ENCODE peak calls at places on chromosomes 16 and 17, in nine cellular contexts. One of them, this sample, is unnamed. For H3K4me1 and H3K36me3, the result is how much of the 10 kb centered on the place peaks cover.

GRCh38 chr16:1433756-1434155 is 2.9 kb downstream of the PERCC1 start:
- DNase-seq in neural progenitor cell: no peak
- DNase-seq in ascending aorta: no peak
- DNase-seq in transverse colon: no peak
- DNase-seq in body of pancreas: no peak
- DNase-seq in DND-41: no peak
- DNase-seq in upper lobe of right lung: no peak
- DNase-seq in pancreas: no peak
- DNase-seq in thoracic aorta: no peak
- DNase-seq in this sample: no peak

GRCh38 chr17:37642706-37643105 is 540 bp downstream of the DDX52 start:
- DNase-seq in neural progenitor cell: no peak
- DNase-seq in ascending aorta: no peak
- DNase-seq in transverse colon: no peak
- DNase-seq in body of pancreas: no peak
- DNase-seq in DND-41: no peak
- DNase-seq in upper lobe of right lung: no peak
- DNase-seq in pancreas: no peak
- DNase-seq in thoracic aorta: no peak
- DNase-seq in this sample: no peak

GRCh38 chr16:10098991-10099390 is 83.2 kb downstream of the GRIN2A start:
- DNase-seq in neural progenitor cell: no peak
- DNase-seq in ascending aorta: no peak
- DNase-seq in transverse colon: no peak
- DNase-seq in body of pancreas: no peak
- DNase-seq in DND-41: no peak
- DNase-seq in upper lobe of right lung: no peak
- DNase-seq in pancreas: no peak
- DNase-seq in thoracic aorta: no peak
- DNase-seq in this sample: no peak

GRCh38 chr17:30819941-30820705 is 4.4 kb downstream of the CRLF3 start:
- DNase-seq in neural progenitor cell: no peak
- DNase-seq in ascending aorta: no peak
- DNase-seq in transverse colon: no peak
- DNase-seq in body of pancreas: no peak
- DNase-seq in DND-41: no peak
- DNase-seq in upper lobe of right lung: no peak
- DNase-seq in pancreas: no peak
- DNase-seq in thoracic aorta: no peak
- DNase-seq in this sample: no peak

GRCh38 chr16:85413713-85414663 is 199.1 kb upstream of the GSE1 start:
- DNase-seq in neural progenitor cell: no peak
- DNase-seq in ascending aorta: no peak
- DNase-seq in transverse colon: no peak
- DNase-seq in body of pancreas: no peak
- DNase-seq in DND-41: peak
- DNase-seq in upper lobe of right lung: no peak
- DNase-seq in pancreas: no peak
- DNase-seq in thoracic aorta: no peak
- DNase-seq in this sample: no peak

GRCh38 chr17:49180998-49181635 is 29.3 kb downstream of the GNGT2 start:
- DNase-seq in neural progenitor cell: no peak
- DNase-seq in ascending aorta: no peak
- DNase-seq in transverse colon: no peak
- DNase-seq in body of pancreas: no peak
- DNase-seq in DND-41: no peak
- DNase-seq in upper lobe of right lung: no peak
- DNase-seq in pancreas: no peak
- DNase-seq in thoracic aorta: no peak
- DNase-seq in this sample: no peak

GRCh38 chr17:81561494-81561885 is 9.3 kb upstream of the FAAP100 start:
- DNase-seq in neural progenitor cell: no peak
- DNase-seq in ascending aorta: no peak
- DNase-seq in transverse colon: no peak
- DNase-seq in body of pancreas: no peak
- DNase-seq in DND-41: no peak
- DNase-seq in upper lobe of right lung: no peak
- DNase-seq in pancreas: no peak
- DNase-seq in thoracic aorta: no peak
- DNase-seq in this sample: no peak

GRCh38 chr17:63116228-63116627 is 150.2 kb downstream of the TANC2 start:
- DNase-seq in neural progenitor cell: peak
- DNase-seq in ascending aorta: no peak
- DNase-seq in transverse colon: no peak
- DNase-seq in body of pancreas: no peak
- DNase-seq in DND-41: no peak
- DNase-seq in upper lobe of right lung: no peak
- DNase-seq in pancreas: no peak
- DNase-seq in thoracic aorta: no peak
- DNase-seq in this sample: peak

GRCh38 chr16:12763517-12763916 is 40.2 kb downstream of the CPPED1 start:
- DNase-seq in neural progenitor cell: no peak
- DNase-seq in ascending aorta: no peak
- DNase-seq in transverse colon: no peak
- DNase-seq in body of pancreas: no peak
- DNase-seq in DND-41: no peak
- DNase-seq in upper lobe of right lung: no peak
- DNase-seq in pancreas: no peak
- DNase-seq in thoracic aorta: no peak
- DNase-seq in this sample: no peak

GRCh38 chr16:8867483-8868271 is 1.1 kb downstream of the CARHSP1 start:
- DNase-seq in neural progenitor cell: peak
- DNase-seq in ascending aorta: no peak
- DNase-seq in transverse colon: peak
- DNase-seq in body of pancreas: peak
- DNase-seq in DND-41: peak
- DNase-seq in upper lobe of right lung: no peak
- DNase-seq in pancreas: peak
- DNase-seq in thoracic aorta: no peak
- DNase-seq in this sample: peak

GRCh38 chr17:42913981-42914617 is 13.5 kb downstream of the G6PC1 start:
- DNase-seq in neural progenitor cell: no peak
- DNase-seq in ascending aorta: no peak
- DNase-seq in transverse colon: no peak
- DNase-seq in body of pancreas: no peak
- DNase-seq in DND-41: no peak
- DNase-seq in upper lobe of right lung: no peak
- DNase-seq in pancreas: no peak
- DNase-seq in thoracic aorta: no peak
- DNase-seq in this sample: no peak

GRCh38 chr17:82384051-82384729 is 12.6 kb downstream of the UTS2R start:
- DNase-seq in neural progenitor cell: peak
- DNase-seq in ascending aorta: no peak
- DNase-seq in transverse colon: no peak
- DNase-seq in body of pancreas: peak
- DNase-seq in DND-41: no peak
- DNase-seq in upper lobe of right lung: no peak
- DNase-seq in pancreas: no peak
- DNase-seq in thoracic aorta: no peak
- DNase-seq in this sample: no peak

GRCh38 chr17:38748329-38749221 is at the start of gene PCGF2:
- DNase-seq in neural progenitor cell: peak
- DNase-seq in ascending aorta: peak
- DNase-seq in transverse colon: peak
- DNase-seq in body of pancreas: peak
- DNase-seq in DND-41: peak
- DNase-seq in upper lobe of right lung: peak
- DNase-seq in pancreas: peak
- DNase-seq in thoracic aorta: peak
- DNase-seq in this sample: peak
- H3K4me1 ChIP-seq in neural progenitor cell: under half
- H3K4me1 ChIP-seq in ascending aorta: under half
- H3K4me1 ChIP-seq in transverse colon: under half
- H3K4me1 ChIP-seq in body of pancreas: half or more
- H3K4me1 ChIP-seq in DND-41: half or more
- H3K4me1 ChIP-seq in upper lobe of right lung: under half
- H3K4me1 ChIP-seq in pancreas: under half
- H3K4me1 ChIP-seq in thoracic aorta: under half
- H3K4me1 ChIP-seq in this sample: under half

GRCh38 chr17:78998311-78999055 is 11.1 kb downstream of the CANT1 start:
- DNase-seq in neural progenitor cell: no peak
- DNase-seq in ascending aorta: no peak
- DNase-seq in transverse colon: peak
- DNase-seq in body of pancreas: no peak
- DNase-seq in DND-41: no peak
- DNase-seq in upper lobe of right lung: peak
- DNase-seq in pancreas: no peak
- DNase-seq in thoracic aorta: peak
- DNase-seq in this sample: no peak

GRCh38 chr17:79001190-79002020 is 8.2 kb downstream of the CANT1 start:
- DNase-seq in neural progenitor cell: no peak
- DNase-seq in ascending aorta: no peak
- DNase-seq in transverse colon: no peak
- DNase-seq in body of pancreas: no peak
- DNase-seq in DND-41: no peak
- DNase-seq in upper lobe of right lung: no peak
- DNase-seq in pancreas: no peak
- DNase-seq in thoracic aorta: no peak
- DNase-seq in this sample: no peak

GRCh38 chr17:78999056-78999768 is 10.4 kb downstream of the CANT1 start:
- DNase-seq in neural progenitor cell: no peak
- DNase-seq in ascending aorta: no peak
- DNase-seq in transverse colon: no peak
- DNase-seq in body of pancreas: no peak
- DNase-seq in DND-41: no peak
- DNase-seq in upper lobe of right lung: no peak
- DNase-seq in pancreas: no peak
- DNase-seq in thoracic aorta: no peak
- DNase-seq in this sample: no peak

GRCh38 chr17:79000396-79001189 is 9.0 kb downstream of the CANT1 start:
- DNase-seq in neural progenitor cell: no peak
- DNase-seq in ascending aorta: no peak
- DNase-seq in transverse colon: no peak
- DNase-seq in body of pancreas: no peak
- DNase-seq in DND-41: no peak
- DNase-seq in upper lobe of right lung: no peak
- DNase-seq in pancreas: no peak
- DNase-seq in thoracic aorta: no peak
- DNase-seq in this sample: no peak

GRCh38 chr17:78999947-79000395 is 9.6 kb downstream of the CANT1 start:
- DNase-seq in neural progenitor cell: no peak
- DNase-seq in ascending aorta: no peak
- DNase-seq in transverse colon: no peak
- DNase-seq in body of pancreas: no peak
- DNase-seq in DND-41: no peak
- DNase-seq in upper lobe of right lung: no peak
- DNase-seq in pancreas: no peak
- DNase-seq in thoracic aorta: no peak
- DNase-seq in this sample: no peak
- H3K36me3 ChIP-seq in neural progenitor cell: under half
- H3K36me3 ChIP-seq in ascending aorta: under half
- H3K36me3 ChIP-seq in transverse colon: under half
- H3K36me3 ChIP-seq in body of pancreas: under half
- H3K36me3 ChIP-seq in DND-41: half or more
- H3K36me3 ChIP-seq in upper lobe of right lung: half or more
- H3K36me3 ChIP-seq in pancreas: under half
- H3K36me3 ChIP-seq in thoracic aorta: under half
- H3K36me3 ChIP-seq in this sample: under half

DNA sequence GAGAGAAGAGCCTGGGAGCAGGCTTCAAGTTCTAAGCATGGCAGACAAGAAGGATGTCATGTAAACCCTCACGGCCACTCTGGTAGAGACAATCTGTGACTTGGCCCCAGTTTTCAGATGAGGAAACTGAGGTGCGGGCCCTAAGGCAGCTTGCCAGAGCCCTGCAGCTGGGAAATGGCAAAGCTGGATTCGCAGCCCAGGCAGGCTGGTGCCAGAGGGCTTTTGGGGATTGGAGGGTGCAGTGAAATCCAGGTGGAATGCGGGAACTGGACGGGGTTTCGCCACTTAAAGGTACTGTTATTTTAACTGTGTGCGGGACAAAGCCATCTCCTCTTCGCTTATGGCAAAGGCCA is 477 bp upstream of the OSGIN1 start:
- DNase-seq in neural progenitor cell: no peak
- DNase-seq in ascending aorta: no peak
- DNase-seq in transverse colon: no peak
- DNase-seq in body of pancreas: peak
- DNase-seq in DND-41: no peak
- DNase-seq in upper lobe of right lung: no peak
- DNase-seq in pancreas: no peak
- DNase-seq in thoracic aorta: no peak
- DNase-seq in this sample: peak
- H3K4me3 ChIP-seq in neural progenitor cell: no peak
- H3K4me3 ChIP-seq in ascending aorta: peak
- H3K4me3 ChIP-seq in transverse colon: peak
- H3K4me3 ChIP-seq in body of pancreas: no peak
- H3K4me3 ChIP-seq in DND-41: no peak
- H3K4me3 ChIP-seq in upper lobe of right lung: peak
- H3K4me3 ChIP-seq in pancreas: peak
- H3K4me3 ChIP-seq in thoracic aorta: peak
- H3K4me3 ChIP-seq in this sample: peak

GRCh38 chr17:13646969-13647368 is 45.2 kb upstream of the HS3ST3A1 start:
- DNase-seq in neural progenitor cell: no peak
- DNase-seq in ascending aorta: no peak
- DNase-seq in transverse colon: no peak
- DNase-seq in body of pancreas: no peak
- DNase-seq in DND-41: no peak
- DNase-seq in upper lobe of right lung: no peak
- DNase-seq in pancreas: no peak
- DNase-seq in thoracic aorta: no peak
- DNase-seq in this sample: no peak
- H3K4me1 ChIP-seq in neural progenitor cell: under half
- H3K4me1 ChIP-seq in ascending aorta: under half
- H3K4me1 ChIP-seq in transverse colon: under half
- H3K4me1 ChIP-seq in body of pancreas: under half
- H3K4me1 ChIP-seq in DND-41: under half
- H3K4me1 ChIP-seq in upper lobe of right lung: under half
- H3K4me1 ChIP-seq in pancreas: under half
- H3K4me1 ChIP-seq in thoracic aorta: under half
- H3K4me1 ChIP-seq in this sample: under half